ENCODE peak calls at places on chromosomes 12 and 14, in five cellular contexts. Z is BJ, B is fibroblast of lung, T is upper lobe of right lung, R is upper lobe of left lung. A is an unnamed sample. For H3K36me3, the result is how much of the 10 kb centered on the place peaks cover.

GRCh38 chr14:91363776-91364523 is 53.7 kb downstream of the CCDC88C start:
- DNase-seq in Z (no peak), B (no peak), T (no peak), R (peak), A (no peak)

GRCh38 chr12:2691340-2692111 is 103.2 kb upstream of the FKBP4 start:
- DNase-seq in Z (no peak), B (peak), T (no peak), R (no peak), A (no peak)

GRCh38 chr14:102320671-102321455 is 1.3 kb downstream of the ZNF839 start:
- DNase-seq in Z (no peak), B (no peak), T (no peak), R (no peak), A (no peak)

GRCh38 chr14:104126753-104127152 is 11.6 kb upstream of the KIF26A start:
- DNase-seq in Z (no peak), B (no peak), T (no peak), R (no peak), A (no peak)

GRCh38 chr14:35988972-35989690 is 163.0 kb downstream of the BRMS1L start:
- DNase-seq in Z (no peak), B (no peak), T (no peak), R (no peak), A (no peak)

GRCh38 chr12:131755305-131756113 is 44.6 kb downstream of the SFSWAP start:
- DNase-seq in Z (no peak), B (no peak), T (no peak), R (no peak), A (no peak)

GRCh38 chr14:55274760-55275159 is 3.5 kb downstream of the FBXO34 start:
- DNase-seq in Z (no peak), B (peak), T (no peak), R (no peak), A (no peak)

GRCh38 chr12:43113153-43113552 is 438.9 kb downstream of the ADAMTS20 start:
- DNase-seq in Z (no peak), B (peak), T (no peak), R (no peak), A (no peak)

GRCh38 chr14:100747021-100747586 is 20.4 kb downstream of the DLK1 start:
- DNase-seq in Z (peak), B (peak), T (peak), R (peak), A (peak)

GRCh38 chr12:6372403-6373003 is 2.9 kb downstream of the SCNN1A start:
- DNase-seq in Z (peak), B (peak), T (peak), R (peak), A (peak)

GRCh38 chr12:122412851-122413433 is 9.5 kb downstream of the CLIP1 start:
- DNase-seq in Z (no peak), B (no peak), T (no peak), R (no peak), A (no peak)

GRCh38 chr14:57273236-57273635 is 4.5 kb downstream of the AP5M1 start:
- DNase-seq in Z (no peak), B (no peak), T (no peak), R (no peak), A (no peak)

GRCh38 chr14:91387135-91387849 is 30.3 kb downstream of the CCDC88C start:
- DNase-seq in Z (no peak), B (peak), T (no peak), R (no peak), A (peak)

GRCh38 chr12:16359512-16360491 is 12.4 kb downstream of the MGST1 start:
- DNase-seq in Z (no peak), B (peak), T (peak), R (peak), A (no peak)

GRCh38 chr12:42539696-42540095 is 49.9 kb downstream of the PRICKLE1 start:
- DNase-seq in Z (peak), B (no peak), T (no peak), R (no peak), A (no peak)

GRCh38 chr14:67999693-68000384 is 180.3 kb downstream of the RAD51B start:
- DNase-seq in Z (peak), B (peak), T (no peak), R (no peak), A (peak)

GRCh38 chr12:71057330-71057729 is 100.5 kb downstream of the TSPAN8 start:
- DNase-seq in Z (no peak), B (no peak), T (no peak), R (no peak), A (no peak)

GRCh38 chr12:49930515-49931288 is 19.8 kb upstream of the AQP2 start:
- DNase-seq in Z (peak), B (peak), T (no peak), R (no peak), A (peak)

GRCh38 chr12:46367351-46368029 is 5.1 kb downstream of the SLC38A2 start:
- DNase-seq in Z (no peak), B (no peak), T (no peak), R (no peak), A (no peak)

GRCh38 chr12:15522574-15523187 is 200.4 kb downstream of the PTPRO start:
- DNase-seq in Z (no peak), B (peak), T (no peak), R (no peak), A (no peak)

GRCh38 chr14:96249016-96249415 is 7.0 kb upstream of the BDKRB1 start:
- DNase-seq in Z (peak), B (peak), T (peak), R (no peak), A (no peak)

GRCh38 chr14:89123215-89123614 is 293.8 kb downstream of the FOXN3 start:
- DNase-seq in Z (no peak), B (no peak), T (no peak), R (no peak), A (no peak)

DNA sequence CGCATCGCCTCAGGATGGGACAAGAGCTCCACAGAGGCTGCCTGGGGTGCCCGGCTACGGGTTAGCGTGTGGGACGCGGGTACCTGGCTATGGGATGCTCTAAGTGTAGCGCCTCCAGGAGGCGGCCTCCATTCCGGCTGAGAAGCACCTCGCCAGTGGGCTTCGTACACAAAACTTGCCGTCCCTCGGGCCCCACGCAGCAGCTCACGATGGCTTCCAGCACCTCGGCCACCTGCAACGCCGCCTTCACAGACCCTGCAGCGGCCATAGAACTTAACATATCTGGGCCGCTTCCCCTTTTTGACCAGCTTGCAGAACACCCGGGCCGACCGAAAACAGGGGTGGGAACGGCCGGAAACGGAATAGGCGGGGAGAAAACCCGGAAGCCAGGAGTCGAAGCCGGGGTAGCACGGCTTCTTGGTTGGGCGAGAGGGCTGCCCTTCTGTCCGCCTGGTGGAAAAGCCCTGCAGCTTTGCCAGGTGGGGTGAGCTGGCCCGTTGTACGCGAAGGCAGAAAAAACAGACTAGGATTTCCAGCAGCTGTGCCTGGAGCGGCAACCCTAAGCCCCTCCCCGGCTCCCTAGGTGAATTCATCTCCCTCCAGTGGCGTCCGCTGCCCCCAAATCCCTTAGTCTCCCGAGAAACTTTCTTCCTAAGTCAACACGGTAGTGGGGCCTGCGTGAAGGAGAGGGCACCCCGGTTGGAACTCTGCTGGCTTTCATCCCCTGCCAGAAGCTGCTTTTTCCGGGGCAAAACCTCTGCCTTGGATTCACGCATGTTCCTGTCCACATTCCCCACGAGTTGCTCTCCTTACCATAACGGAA is at the start of gene BBS10:
- DNase-seq in Z (peak), B (peak), T (peak), R (peak), A (peak)
- TF ChIP-seq CTCF in Z (peak), B (peak), T (peak), R (peak), A (peak)

DNA sequence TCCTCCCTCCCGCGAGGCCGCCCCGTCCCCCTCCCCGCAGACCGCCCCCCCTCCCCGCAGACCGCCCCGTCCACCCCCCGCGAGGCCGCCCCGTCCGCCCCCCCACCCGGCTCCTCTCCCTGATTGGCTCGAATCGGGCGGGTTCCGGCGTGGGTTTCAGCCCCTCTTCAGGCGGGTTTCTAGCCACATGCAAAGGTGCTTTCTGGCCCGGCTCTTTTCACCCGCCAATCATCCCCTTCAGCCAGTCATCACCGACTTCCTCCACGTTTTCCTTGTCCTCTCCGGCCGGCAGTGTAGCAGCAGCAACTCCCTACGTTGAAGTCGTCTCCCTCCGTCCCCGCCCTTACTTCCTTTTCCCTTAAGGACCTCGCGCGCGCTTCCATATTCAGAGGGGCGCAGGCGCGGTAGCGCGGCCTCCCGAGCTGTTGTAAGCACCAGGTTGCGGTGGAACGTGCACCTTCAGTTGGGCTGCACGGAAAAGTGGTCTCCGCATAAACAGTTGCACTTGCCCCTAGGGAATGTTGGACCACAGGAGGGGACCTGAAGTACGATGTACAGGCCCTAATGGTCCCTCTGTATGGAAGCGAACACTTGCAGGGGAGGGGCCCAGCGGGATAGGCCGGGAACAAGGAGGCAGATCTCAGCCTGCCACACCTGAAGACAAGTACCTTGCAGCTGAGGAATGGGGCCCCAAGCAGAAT is 44.6 kb upstream of the ESR2 start:
- DNase-seq in Z (peak), B (peak), T (peak), R (peak), A (peak)
- H3K36me3 ChIP-seq in Z (under half), B (under half), T (under half), R (under half), A (under half)

GRCh38 chr12:62269464-62270228 is 9.4 kb downstream of the USP15 start:
- DNase-seq in Z (no peak), B (no peak), T (no peak), R (no peak), A (no peak)

GRCh38 chr12:62268956-62269355 is 8.8 kb downstream of the USP15 start:
- DNase-seq in Z (no peak), B (peak), T (no peak), R (no peak), A (no peak)

GRCh38 chr12:62270872-62271271 is 10.7 kb downstream of the USP15 start:
- DNase-seq in Z (no peak), B (no peak), T (no peak), R (no peak), A (no peak)

GRCh38 chr12:62272936-62273552 is 12.8 kb downstream of the USP15 start:
- DNase-seq in Z (no peak), B (no peak), T (no peak), R (no peak), A (no peak)

DNA sequence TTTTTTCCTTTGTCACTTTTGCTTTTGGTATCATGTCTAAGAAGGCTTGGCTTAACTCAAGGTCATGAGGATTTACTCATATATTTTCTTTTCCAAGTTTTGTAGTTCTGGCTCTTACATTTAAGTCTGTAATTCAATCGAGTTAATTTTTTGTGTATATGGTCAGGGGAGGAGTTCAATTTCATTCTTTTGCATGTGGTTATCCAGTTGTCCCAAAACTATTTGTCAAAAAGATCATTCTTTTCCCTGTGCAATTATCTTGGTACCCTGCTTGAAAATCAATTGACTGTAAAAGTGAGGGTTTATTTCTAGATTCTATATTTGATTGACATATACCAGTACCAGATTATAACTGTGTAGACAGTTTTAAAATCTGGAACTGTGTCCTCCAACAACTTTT is 10.2 kb downstream of the USP15 start:
- DNase-seq in Z (no peak), B (no peak), T (no peak), R (no peak), A (no peak)
- H3K4me3 ChIP-seq in Z (no peak), B (no peak), T (no peak), R (no peak), A (no peak)

GRCh38 chr12:57487597-57488396 is at the start of gene MARS1:
- DNase-seq in Z (peak), B (peak), T (peak), R (peak), A (peak)

GRCh38 chr12:57489157-57489641 is 1.3 kb downstream of the MARS1 start:
- DNase-seq in Z (no peak), B (peak), T (no peak), R (no peak), A (no peak)

GRCh38 chr12:57490126-57490525 is 2.3 kb downstream of the MARS1 start:
- DNase-seq in Z (no peak), B (no peak), T (no peak), R (no peak), A (no peak)

GRCh38 chr12:57488397-57489156 is 709 bp downstream of the MARS1 start:
- DNase-seq in Z (no peak), B (no peak), T (no peak), R (no peak), A (no peak)

DNA sequence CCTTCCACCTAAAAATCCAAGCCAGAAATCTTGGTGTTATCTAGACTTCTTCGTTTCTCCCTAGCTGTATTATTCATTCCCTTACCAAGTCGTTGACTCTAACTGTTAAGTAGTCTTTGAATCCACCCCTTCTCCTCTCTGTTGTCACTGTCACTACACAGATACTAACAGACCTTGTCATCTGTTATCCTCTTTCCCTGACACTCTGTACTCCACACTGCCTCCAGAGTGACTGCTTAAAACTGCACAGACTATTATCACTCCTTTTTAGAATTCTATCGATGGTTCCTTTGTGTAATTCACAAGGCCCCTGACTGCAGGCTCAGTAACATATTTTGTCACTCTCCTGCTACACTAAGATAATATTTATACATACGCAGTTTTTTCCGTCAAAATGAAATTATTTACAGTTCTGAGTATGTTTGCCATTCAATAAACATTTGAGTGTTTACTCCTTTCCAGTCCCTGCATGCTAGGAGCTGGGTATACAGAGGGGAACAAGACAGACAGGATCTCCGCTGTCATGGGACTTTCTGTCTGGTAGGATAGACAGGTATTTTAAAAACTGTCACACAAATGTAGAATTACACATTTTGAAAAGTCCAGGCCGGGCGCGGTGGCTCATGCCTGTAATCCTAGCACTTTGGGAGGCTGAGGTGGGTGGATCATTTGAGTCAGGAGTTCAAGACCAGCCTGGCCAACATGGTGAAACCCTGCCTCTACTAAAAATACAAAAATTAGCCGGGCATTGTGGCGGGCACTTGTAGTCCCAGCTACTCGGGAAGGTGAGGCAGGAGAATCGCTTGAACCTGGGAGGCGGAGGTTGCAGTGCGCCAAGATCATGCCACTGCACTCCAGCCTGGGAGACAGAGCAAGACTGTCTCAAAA is 3.8 kb downstream of the MARS1 start:
- DNase-seq in Z (no peak), B (no peak), T (no peak), R (no peak), A (no peak)
- TF ChIP-seq CTCF in Z (no peak), B (no peak), T (no peak), R (no peak), A (peak)

A was measured in kidney epithelial cell.